ENCODE peak calls at places on chromosomes 7 and 10, in nine cellular contexts. X is bronchial epithelial cell; E is activated CD4-positive, alpha-beta memory T cell treated with anti-CD3 and anti-CD28 coated beads, Interleukin-2, amount 10 ng/mL, durations not matched to agents 7 days and 5 days; W is body of pancreas; N is NCI-H748 treated with DMSO at 0.1 percent for 48 hours; R is esophagus squamous epithelium; H is brain microvascular endothelial cell; I is endothelial cell; M is MCF 10A. V is an unnamed sample.

GRCh38 chr7:114789161-114789560 is 132.7 kb upstream of the MDFIC start:
- DNase-seq in I (no peak), H (peak), E (no peak), N (no peak), W (no peak), R (no peak), X (peak), M (peak), V (no peak)

GRCh38 chr7:158530800-158531609 is 56.6 kb downstream of the PTPRN2 start:
- DNase-seq in E (no peak), X (no peak), N (no peak), R (no peak), W (no peak), H (no peak), I (no peak), M (no peak), V (no peak)

GRCh38 chr10:93420091-93420490 is 62.0 kb downstream of the MYOF start:
- DNase-seq in X (no peak), H (no peak), R (no peak), I (no peak), N (no peak), M (no peak), W (peak), E (no peak), V (no peak)

GRCh38 chr10:75250934-75251333 is 15.2 kb upstream of the COMTD1 start:
- DNase-seq in H (no peak), I (no peak), M (peak), N (no peak), X (peak), W (no peak), R (no peak), E (no peak), V (no peak)

GRCh38 chr7:151459726-151460473 is 20.0 kb upstream of the CRYGN start:
- DNase-seq in E (peak), N (no peak), W (peak), H (peak), X (peak), R (no peak), M (peak), I (no peak), V (no peak)

GRCh38 chr7:103762361-103762760 is 227.1 kb downstream of the RELN start:
- DNase-seq in N (no peak), E (no peak), I (no peak), W (no peak), R (no peak), M (no peak), H (no peak), X (no peak), V (no peak)

GRCh38 chr7:129765352-129765751 is 153.8 kb downstream of the NRF1 start:
- DNase-seq in X (no peak), N (no peak), M (no peak), R (no peak), E (no peak), H (no peak), I (no peak), W (no peak), V (no peak)

GRCh38 chr10:3666525-3667302 is 118.3 kb downstream of the KLF6 start:
- DNase-seq in R (no peak), M (no peak), E (peak), X (no peak), W (no peak), H (no peak), I (no peak), N (no peak), V (peak)

GRCh38 chr10:129970404-129971364 is 6.6 kb upstream of the EBF3 start:
- DNase-seq in N (no peak), W (no peak), E (no peak), M (no peak), X (no peak), R (no peak), H (no peak), I (no peak), V (no peak)

GRCh38 chr7:150860291-150860977 is 8.1 kb downstream of the AOC1 start:
- DNase-seq in X (no peak), W (no peak), H (no peak), R (no peak), N (no peak), M (no peak), E (no peak), I (no peak), V (no peak)

GRCh38 chr7:50644114-50644513 is 78.9 kb upstream of the DDC start:
- DNase-seq in W (no peak), N (no peak), M (no peak), X (no peak), H (no peak), I (no peak), R (no peak), E (no peak), V (no peak)

GRCh38 chr7:142332421-142332820 is 74.6 kb upstream of the PRSS58 start:
- DNase-seq in W (no peak), H (no peak), E (no peak), I (no peak), R (no peak), M (no peak), X (no peak), N (no peak), V (no peak)

GRCh38 chr7:74017122-74017521 is 10.9 kb upstream of the ELN start:
- DNase-seq in E (no peak), N (no peak), W (no peak), I (no peak), M (no peak), X (no peak), H (no peak), R (no peak), V (no peak)

GRCh38 chr10:18214692-18215563 is 74.7 kb downstream of the CACNB2 start:
- DNase-seq in I (peak), N (peak), R (no peak), E (peak), X (peak), H (peak), M (peak), W (peak), V (no peak)

GRCh38 chr10:21720090-21720489 is 186.1 kb downstream of the MLLT10 start:
- DNase-seq in X (no peak), M (no peak), N (no peak), H (no peak), E (no peak), R (no peak), W (no peak), I (no peak), V (no peak)

GRCh38 chr10:125296598-125296997 is 136.2 kb upstream of the CTBP2 start:
- DNase-seq in E (no peak), I (no peak), R (no peak), X (peak), W (no peak), H (no peak), N (no peak), M (no peak), V (no peak)

GRCh38 chr10:14547826-14548225 is 217.1 kb upstream of the FRMD4A start:
- DNase-seq in X (no peak), W (no peak), E (no peak), I (peak), R (no peak), M (no peak), N (no peak), H (no peak), V (no peak)

GRCh38 chr10:79090134-79090803 is 21.5 kb downstream of the ZMIZ1 start:
- DNase-seq in H (no peak), M (no peak), N (no peak), W (no peak), I (no peak), X (no peak), R (no peak), E (no peak), V (no peak)

GRCh38 chr10:102113261-102113955 is 6.8 kb downstream of the LDB1 start:
- DNase-seq in I (no peak), M (peak), X (peak), N (no peak), E (peak), H (no peak), R (no peak), W (no peak), V (no peak)

GRCh38 chr7:36285276-36285675 is 104.4 kb upstream of the ANLN start:
- DNase-seq in X (no peak), H (no peak), W (peak), I (no peak), R (no peak), E (no peak), M (no peak), N (no peak), V (no peak)

GRCh38 chr7:39595102-39595620 is 28.2 kb upstream of the RALA start:
- DNase-seq in I (no peak), M (no peak), H (peak), X (no peak), R (no peak), N (no peak), W (no peak), E (no peak), V (no peak)

GRCh38 chr7:100109521-100110163 is 8.2 kb downstream of the AP4M1 start:
- DNase-seq in H (no peak), E (no peak), W (no peak), N (no peak), I (no peak), R (no peak), X (no peak), M (no peak), V (no peak)

GRCh38 chr10:63376560-63377304 is 89.0 kb downstream of the JMJD1C start:
- DNase-seq in R (no peak), X (peak), W (no peak), I (no peak), E (no peak), H (peak), N (no peak), M (peak), V (no peak)

GRCh38 chr10:12063483-12063818 is 5.3 kb upstream of the DHTKD1 start:
- DNase-seq in N (no peak), E (no peak), M (no peak), X (no peak), W (no peak), H (no peak), R (no peak), I (no peak), V (no peak)

GRCh38 chr10:128092454-128092853 is 33.8 kb downstream of the MKI67 start:
- DNase-seq in N (no peak), I (no peak), E (no peak), R (no peak), X (no peak), M (no peak), H (peak), W (no peak), V (no peak)

GRCh38 chr10:133527779-133528271 is 662 bp downstream of the CYP2E1 start:
- DNase-seq in N (no peak), R (no peak), E (no peak), W (peak), I (peak), M (no peak), H (no peak), X (peak), V (no peak)

GRCh38 chr7:55247466-55247865 is 117.7 kb upstream of the LANCL2 start:
- DNase-seq in W (no peak), E (no peak), M (no peak), I (no peak), H (peak), X (peak), R (no peak), N (no peak), V (no peak)

GRCh38 chr7:138964838-138965436 is 16.3 kb downstream of the KIAA1549 start:
- DNase-seq in E (no peak), N (no peak), W (no peak), M (no peak), X (no peak), H (no peak), I (no peak), R (no peak), V (no peak)

GRCh38 chr10:59388577-59388976 is 26.2 kb upstream of the FAM13C start:
- DNase-seq in X (no peak), W (no peak), N (no peak), R (no peak), M (no peak), I (no peak), H (no peak), E (no peak), V (no peak)

GRCh38 chr10:75108684-75109458 is 2.6 kb upstream of the SAMD8 start:
- DNase-seq in M (no peak), R (no peak), E (no peak), H (no peak), N (no peak), I (peak), W (peak), X (no peak), V (no peak)

GRCh38 chr10:91652364-91652763 is 19.5 kb upstream of the PPP1R3C start:
- DNase-seq in M (peak), H (peak), X (peak), R (no peak), I (no peak), W (no peak), N (no peak), E (no peak), V (no peak)

V was measured in activated effector memory CD4-positive, alpha-beta T cell treated with anti-CD3 and anti-CD28 coated beads, Interleukin-2, amount 50 U/mL, for 16 hours.